ENCODE peak calls at places on chromosomes 5 and 9, in ten cellular contexts. R, D, V, E, Z, M, U, J, G and T are unnamed samples.

GRCh38 chr9:133060417-133060841 is 1.4 kb upstream of the CEL start:
- DNase-seq in R (no peak), D (peak; percentile 67), V (no peak), E (no peak), Z (no peak), M (no peak), U (no peak), J (no peak), G (no peak), T (no peak)

GRCh38 chr5:148268556-148268955 is at the start of gene SPINK13:
- DNase-seq in R (no peak), D (no peak), V (no peak), E (peak; percentile 37), Z (no peak), M (no peak), U (peak; percentile 38), J (no peak), G (no peak), T (no peak)

GRCh38 chr9:13165956-13166355 is 113.5 kb downstream of the MPDZ start:
- DNase-seq in R (no peak), D (no peak), V (no peak), E (no peak), Z (no peak), M (no peak), U (no peak), J (no peak), G (no peak), T (no peak)

GRCh38 chr5:102807878-102808502 is 52.9 kb downstream of the PAM start:
- DNase-seq in R (no peak), D (no peak), V (no peak), E (no peak), Z (no peak), M (no peak), U (peak; percentile 4), J (no peak), G (no peak), T (no peak)

GRCh38 chr9:109206670-109207069 is 39.6 kb upstream of the FRRS1L start:
- DNase-seq in R (no peak), D (peak; percentile 36), V (no peak), E (no peak), Z (no peak), M (no peak), U (peak; percentile 21), J (no peak), G (no peak), T (no peak)

GRCh38 chr5:150179221-150179620 is 10.6 kb upstream of the SLC6A7 start:
- DNase-seq in R (no peak), D (peak; percentile 36), V (no peak), E (no peak), Z (no peak), M (no peak), U (no peak), J (no peak), G (no peak), T (no peak)

GRCh38 chr5:175657593-175658271 is at the start of gene HRH2:
- DNase-seq in R (no peak), D (peak; percentile 71), V (no peak), E (peak; percentile 75), Z (no peak), M (no peak), U (peak; percentile 67), J (peak; percentile 60), G (peak; percentile 21), T (no peak)

GRCh38 chr9:34310205-34310604 is 18.9 kb downstream of the KIF24 start:
- DNase-seq in R (no peak), D (no peak), V (no peak), E (no peak), Z (no peak), M (no peak), U (no peak), J (no peak), G (no peak), T (no peak)

GRCh38 chr5:34564706-34565235 is 91.4 kb upstream of the RAI14 start:
- DNase-seq in R (no peak), D (no peak), V (no peak), E (no peak), Z (peak; percentile 44), M (no peak), U (no peak), J (no peak), G (no peak), T (no peak)

GRCh38 chr9:112233769-112234168 is 58.7 kb upstream of the SUSD1 start:
- DNase-seq in R (no peak), D (no peak), V (no peak), E (no peak), Z (no peak), M (no peak), U (peak; percentile 21), J (no peak), G (no peak), T (no peak)

GRCh38 chr9:17330097-17330496 is 195.3 kb downstream of the CNTLN start:
- DNase-seq in R (no peak), D (no peak), V (no peak), E (no peak), Z (no peak), M (no peak), U (no peak), J (no peak), G (no peak), T (no peak)

GRCh38 chr9:93576296-93577044 is at the start of gene PHF2:
- DNase-seq in R (peak; percentile 16), D (no peak), V (no peak), E (no peak), Z (no peak), M (no peak), U (no peak), J (no peak), G (no peak), T (peak; percentile 59)

GRCh38 chr5:90390933-90391332 is 18.6 kb downstream of the CETN3 start:
- DNase-seq in R (no peak), D (no peak), V (no peak), E (no peak), Z (no peak), M (no peak), U (no peak), J (no peak), G (no peak), T (no peak)

GRCh38 chr5:66151491-66151890 is 7.4 kb downstream of the SREK1 start:
- DNase-seq in R (no peak), D (no peak), V (no peak), E (no peak), Z (no peak), M (no peak), U (peak; percentile 5), J (no peak), G (no peak), T (no peak)

GRCh38 chr9:111599092-111599947 is at the start of gene PTGR1:
- DNase-seq in R (peak; percentile 78), D (peak; percentile 90), V (peak; percentile 93), E (peak; percentile 76), Z (peak; percentile 87), M (peak; percentile 60), U (peak; percentile 87), J (peak; percentile 86), G (no peak), T (peak; percentile 90)

GRCh38 chr5:141753143-141753970 is 71.3 kb upstream of the ARAP3 start:
- DNase-seq in R (no peak), D (no peak), V (no peak), E (no peak), Z (no peak), M (no peak), U (no peak), J (no peak), G (no peak), T (no peak)

GRCh38 chr5:126454081-126454480 is 30.9 kb downstream of the GRAMD2B start:
- DNase-seq in R (peak; percentile 70), D (no peak), V (no peak), E (no peak), Z (no peak), M (no peak), U (no peak), J (peak; percentile 39), G (no peak), T (no peak)

GRCh38 chr5:179160584-179160983 is 100.4 kb downstream of the ZNF354C start:
- DNase-seq in R (no peak), D (no peak), V (peak; percentile 55), E (no peak), Z (no peak), M (no peak), U (no peak), J (no peak), G (no peak), T (no peak)

GRCh38 chr9:81182421-81182820 is 506.9 kb downstream of the TLE1 start:
- DNase-seq in R (no peak), D (no peak), V (no peak), E (no peak), Z (no peak), M (no peak), U (peak; percentile 20), J (no peak), G (no peak), T (no peak)

GRCh38 chr5:68303038-68303738 is 87.6 kb downstream of the PIK3R1 start:
- DNase-seq in R (no peak), D (no peak), V (no peak), E (no peak), Z (no peak), M (no peak), U (no peak), J (no peak), G (no peak), T (no peak)

GRCh38 chr5:106171708-106172107 is 1499.0 kb downstream of the EFNA5 start:
- DNase-seq in R (no peak), D (no peak), V (no peak), E (no peak), Z (no peak), M (no peak), U (no peak), J (no peak), G (no peak), T (no peak)

GRCh38 chr5:32916648-32917047 is 205.5 kb downstream of the NPR3 start:
- DNase-seq in R (no peak), D (peak; percentile 14), V (no peak), E (no peak), Z (no peak), M (no peak), U (peak; percentile 56), J (no peak), G (no peak), T (no peak)
- TF ChIP-seq CTCF in R (no peak), D (peak; percentile 46), V (no peak), E (no peak), Z (no peak), M (peak; percentile 63), U (peak; percentile 76), J (no peak), G (no peak), T (peak; percentile 21)

GRCh38 chr5:37839441-37840035 is 303 bp downstream of the GDNF start:
- DNase-seq in R (no peak), D (peak; percentile 63), V (no peak), E (no peak), Z (peak; percentile 34), M (no peak), U (peak; percentile 33), J (peak; percentile 46), G (no peak), T (no peak)
- H3K27ac ChIP-seq in R (peak overlapping the region; percentile 46), D (no peak overlapping the region), V (no peak overlapping the region), E (peak overlapping the region; percentile 87), Z (peak overlapping the region; percentile 21), M (no peak overlapping the region), U (peak overlapping the region; percentile 49), J (peak overlapping the region; percentile 37), G (no peak overlapping the region), T (no peak overlapping the region)

GRCh38 chr5:181181650-181182565 is 23.1 kb downstream of the TRIM7 start:
- DNase-seq in R (peak; percentile 45), D (peak; percentile 68), V (no peak), E (peak; percentile 82), Z (peak; percentile 51), M (no peak), U (peak; percentile 89), J (peak; percentile 68), G (peak; percentile 55), T (no peak)
- TF ChIP-seq CTCF in R (peak; percentile 74), D (peak; percentile 63), V (peak; percentile 68), E (peak; percentile 86), Z (peak; percentile 82), M (peak; percentile 64), U (peak; percentile 54), J (peak; percentile 70), G (peak; percentile 87), T (peak; percentile 32)

GRCh38 chr5:116361979-116362577 is 212.5 kb downstream of the SEMA6A start:
- DNase-seq in R (no peak), D (no peak), V (no peak), E (no peak), Z (no peak), M (no peak), U (no peak), J (no peak), G (no peak), T (no peak)
- H3K27ac ChIP-seq in R (no peak overlapping the region), D (peak overlapping the region; percentile 50), V (no peak overlapping the region), E (peak overlapping the region; percentile 81), Z (no peak overlapping the region), M (no peak overlapping the region), U (no peak overlapping the region), J (no peak overlapping the region), G (no peak overlapping the region), T (no peak overlapping the region)